ENCODE peak calls at places on chromosome 22, in five cellular contexts. One of them, this sample, is unnamed.

GRCh38 chr22:38032681-38033521 is 24.3 kb upstream of the PICK1 start:
- DNase-seq in M059J: peak
- DNase-seq in stimulated activated CD4-positive, alpha-beta T cell treated with anti-CD3 and anti-CD28 coated beads, Interleukin-12 subunit alpha, Interleukin-12 subunit beta, amount 100 ng/mL, for 4 hours: no peak
- DNase-seq in activated CD4-positive, alpha-beta T cell treated with anti-CD3 and anti-CD28 coated beads, Interleukin-2, amount 50 U/mL, for 4 hours: no peak
- DNase-seq in HT1080: peak
- DNase-seq in this sample: peak

GRCh38 chr22:43153916-43154315 is 2.6 kb downstream of the TSPO start:
- DNase-seq in M059J: no peak
- DNase-seq in stimulated activated CD4-positive, alpha-beta T cell treated with anti-CD3 and anti-CD28 coated beads, Interleukin-12 subunit alpha, Interleukin-12 subunit beta, amount 100 ng/mL, for 4 hours: no peak
- DNase-seq in activated CD4-positive, alpha-beta T cell treated with anti-CD3 and anti-CD28 coated beads, Interleukin-2, amount 50 U/mL, for 4 hours: no peak
- DNase-seq in HT1080: no peak
- DNase-seq in this sample: no peak

GRCh38 chr22:46045459-46046298 is 68.7 kb upstream of the WNT7B start:
- DNase-seq in M059J: peak
- DNase-seq in stimulated activated CD4-positive, alpha-beta T cell treated with anti-CD3 and anti-CD28 coated beads, Interleukin-12 subunit alpha, Interleukin-12 subunit beta, amount 100 ng/mL, for 4 hours: no peak
- DNase-seq in activated CD4-positive, alpha-beta T cell treated with anti-CD3 and anti-CD28 coated beads, Interleukin-2, amount 50 U/mL, for 4 hours: no peak
- DNase-seq in HT1080: no peak
- DNase-seq in this sample: no peak

GRCh38 chr22:34296456-34296855 is 376.2 kb upstream of the LARGE1 start:
- DNase-seq in M059J: no peak
- DNase-seq in stimulated activated CD4-positive, alpha-beta T cell treated with anti-CD3 and anti-CD28 coated beads, Interleukin-12 subunit alpha, Interleukin-12 subunit beta, amount 100 ng/mL, for 4 hours: no peak
- DNase-seq in activated CD4-positive, alpha-beta T cell treated with anti-CD3 and anti-CD28 coated beads, Interleukin-2, amount 50 U/mL, for 4 hours: no peak
- DNase-seq in HT1080: no peak
- DNase-seq in this sample: no peak

GRCh38 chr22:17576475-17576874 is 13.2 kb downstream of the SLC25A18 start:
- DNase-seq in M059J: peak
- DNase-seq in stimulated activated CD4-positive, alpha-beta T cell treated with anti-CD3 and anti-CD28 coated beads, Interleukin-12 subunit alpha, Interleukin-12 subunit beta, amount 100 ng/mL, for 4 hours: no peak
- DNase-seq in activated CD4-positive, alpha-beta T cell treated with anti-CD3 and anti-CD28 coated beads, Interleukin-2, amount 50 U/mL, for 4 hours: no peak
- DNase-seq in HT1080: peak
- DNase-seq in this sample: no peak

GRCh38 chr22:24419480-24419860 is 7.9 kb upstream of the ADORA2A start:
- DNase-seq in M059J: no peak
- DNase-seq in stimulated activated CD4-positive, alpha-beta T cell treated with anti-CD3 and anti-CD28 coated beads, Interleukin-12 subunit alpha, Interleukin-12 subunit beta, amount 100 ng/mL, for 4 hours: no peak
- DNase-seq in activated CD4-positive, alpha-beta T cell treated with anti-CD3 and anti-CD28 coated beads, Interleukin-2, amount 50 U/mL, for 4 hours: no peak
- DNase-seq in HT1080: no peak
- DNase-seq in this sample: no peak

GRCh38 chr22:44098966-44099530 is 74.9 kb downstream of the PARVB start:
- DNase-seq in M059J: no peak
- DNase-seq in stimulated activated CD4-positive, alpha-beta T cell treated with anti-CD3 and anti-CD28 coated beads, Interleukin-12 subunit alpha, Interleukin-12 subunit beta, amount 100 ng/mL, for 4 hours: no peak
- DNase-seq in activated CD4-positive, alpha-beta T cell treated with anti-CD3 and anti-CD28 coated beads, Interleukin-2, amount 50 U/mL, for 4 hours: no peak
- DNase-seq in HT1080: no peak
- DNase-seq in this sample: no peak

GRCh38 chr22:48393041-48393370 is 1434.7 kb downstream of the BRD1 start:
- DNase-seq in M059J: no peak
- DNase-seq in stimulated activated CD4-positive, alpha-beta T cell treated with anti-CD3 and anti-CD28 coated beads, Interleukin-12 subunit alpha, Interleukin-12 subunit beta, amount 100 ng/mL, for 4 hours: no peak
- DNase-seq in activated CD4-positive, alpha-beta T cell treated with anti-CD3 and anti-CD28 coated beads, Interleukin-2, amount 50 U/mL, for 4 hours: no peak
- DNase-seq in HT1080: no peak
- DNase-seq in this sample: no peak

GRCh38 chr22:38741166-38741565 is 14.6 kb downstream of the SUN2 start:
- DNase-seq in M059J: no peak
- DNase-seq in stimulated activated CD4-positive, alpha-beta T cell treated with anti-CD3 and anti-CD28 coated beads, Interleukin-12 subunit alpha, Interleukin-12 subunit beta, amount 100 ng/mL, for 4 hours: no peak
- DNase-seq in activated CD4-positive, alpha-beta T cell treated with anti-CD3 and anti-CD28 coated beads, Interleukin-2, amount 50 U/mL, for 4 hours: no peak
- DNase-seq in HT1080: no peak
- DNase-seq in this sample: no peak

GRCh38 chr22:22934543-22935055 is 47.0 kb downstream of the IGLL5 start:
- DNase-seq in M059J: no peak
- DNase-seq in stimulated activated CD4-positive, alpha-beta T cell treated with anti-CD3 and anti-CD28 coated beads, Interleukin-12 subunit alpha, Interleukin-12 subunit beta, amount 100 ng/mL, for 4 hours: no peak
- DNase-seq in activated CD4-positive, alpha-beta T cell treated with anti-CD3 and anti-CD28 coated beads, Interleukin-2, amount 50 U/mL, for 4 hours: no peak
- DNase-seq in HT1080: no peak
- DNase-seq in this sample: no peak

GRCh38 chr22:45092644-45093043 is 71.1 kb upstream of the NUP50 start:
- DNase-seq in M059J: no peak
- DNase-seq in stimulated activated CD4-positive, alpha-beta T cell treated with anti-CD3 and anti-CD28 coated beads, Interleukin-12 subunit alpha, Interleukin-12 subunit beta, amount 100 ng/mL, for 4 hours: no peak
- DNase-seq in activated CD4-positive, alpha-beta T cell treated with anti-CD3 and anti-CD28 coated beads, Interleukin-2, amount 50 U/mL, for 4 hours: no peak
- DNase-seq in HT1080: no peak
- DNase-seq in this sample: no peak

GRCh38 chr22:20438678-20439492 is 1.3 kb upstream of the SCARF2 start:
- DNase-seq in M059J: peak
- DNase-seq in stimulated activated CD4-positive, alpha-beta T cell treated with anti-CD3 and anti-CD28 coated beads, Interleukin-12 subunit alpha, Interleukin-12 subunit beta, amount 100 ng/mL, for 4 hours: no peak
- DNase-seq in activated CD4-positive, alpha-beta T cell treated with anti-CD3 and anti-CD28 coated beads, Interleukin-2, amount 50 U/mL, for 4 hours: no peak
- DNase-seq in HT1080: no peak
- DNase-seq in this sample: no peak

GRCh38 chr22:49930596-49931412 is 12.4 kb downstream of the CRELD2 start:
- DNase-seq in M059J: peak
- DNase-seq in stimulated activated CD4-positive, alpha-beta T cell treated with anti-CD3 and anti-CD28 coated beads, Interleukin-12 subunit alpha, Interleukin-12 subunit beta, amount 100 ng/mL, for 4 hours: no peak
- DNase-seq in activated CD4-positive, alpha-beta T cell treated with anti-CD3 and anti-CD28 coated beads, Interleukin-2, amount 50 U/mL, for 4 hours: peak
- DNase-seq in HT1080: peak
- DNase-seq in this sample: no peak

GRCh38 chr22:26890870-26891269 is 233.5 kb downstream of the MIAT start:
- DNase-seq in M059J: no peak
- DNase-seq in stimulated activated CD4-positive, alpha-beta T cell treated with anti-CD3 and anti-CD28 coated beads, Interleukin-12 subunit alpha, Interleukin-12 subunit beta, amount 100 ng/mL, for 4 hours: no peak
- DNase-seq in activated CD4-positive, alpha-beta T cell treated with anti-CD3 and anti-CD28 coated beads, Interleukin-2, amount 50 U/mL, for 4 hours: no peak
- DNase-seq in HT1080: no peak
- DNase-seq in this sample: no peak

GRCh38 chr22:17828502-17829080 is 54.3 kb upstream of the BID start:
- DNase-seq in M059J: no peak
- DNase-seq in stimulated activated CD4-positive, alpha-beta T cell treated with anti-CD3 and anti-CD28 coated beads, Interleukin-12 subunit alpha, Interleukin-12 subunit beta, amount 100 ng/mL, for 4 hours: no peak
- DNase-seq in activated CD4-positive, alpha-beta T cell treated with anti-CD3 and anti-CD28 coated beads, Interleukin-2, amount 50 U/mL, for 4 hours: no peak
- DNase-seq in HT1080: no peak
- DNase-seq in this sample: no peak

GRCh38 chr22:23230348-23231068 is 50.2 kb downstream of the BCR start:
- DNase-seq in M059J: no peak
- DNase-seq in stimulated activated CD4-positive, alpha-beta T cell treated with anti-CD3 and anti-CD28 coated beads, Interleukin-12 subunit alpha, Interleukin-12 subunit beta, amount 100 ng/mL, for 4 hours: no peak
- DNase-seq in activated CD4-positive, alpha-beta T cell treated with anti-CD3 and anti-CD28 coated beads, Interleukin-2, amount 50 U/mL, for 4 hours: no peak
- DNase-seq in HT1080: no peak
- DNase-seq in this sample: no peak

GRCh38 chr22:27654536-27655445 is 146.8 kb downstream of the MN1 start:
- DNase-seq in M059J: no peak
- DNase-seq in stimulated activated CD4-positive, alpha-beta T cell treated with anti-CD3 and anti-CD28 coated beads, Interleukin-12 subunit alpha, Interleukin-12 subunit beta, amount 100 ng/mL, for 4 hours: no peak
- DNase-seq in activated CD4-positive, alpha-beta T cell treated with anti-CD3 and anti-CD28 coated beads, Interleukin-2, amount 50 U/mL, for 4 hours: no peak
- DNase-seq in HT1080: no peak
- DNase-seq in this sample: no peak

GRCh38 chr22:42368379-42369249 is 63.6 kb downstream of the NFAM1 start:
- DNase-seq in M059J: no peak
- DNase-seq in stimulated activated CD4-positive, alpha-beta T cell treated with anti-CD3 and anti-CD28 coated beads, Interleukin-12 subunit alpha, Interleukin-12 subunit beta, amount 100 ng/mL, for 4 hours: peak
- DNase-seq in activated CD4-positive, alpha-beta T cell treated with anti-CD3 and anti-CD28 coated beads, Interleukin-2, amount 50 U/mL, for 4 hours: no peak
- DNase-seq in HT1080: no peak
- DNase-seq in this sample: no peak

GRCh38 chr22:48921411-48921903 is 906.2 kb downstream of the BRD1 start:
- DNase-seq in M059J: no peak
- DNase-seq in stimulated activated CD4-positive, alpha-beta T cell treated with anti-CD3 and anti-CD28 coated beads, Interleukin-12 subunit alpha, Interleukin-12 subunit beta, amount 100 ng/mL, for 4 hours: no peak
- DNase-seq in activated CD4-positive, alpha-beta T cell treated with anti-CD3 and anti-CD28 coated beads, Interleukin-2, amount 50 U/mL, for 4 hours: no peak
- DNase-seq in HT1080: no peak
- DNase-seq in this sample: no peak

GRCh38 chr22:29716814-29717213 is 3.0 kb upstream of the CABP7 start:
- DNase-seq in M059J: peak
- DNase-seq in stimulated activated CD4-positive, alpha-beta T cell treated with anti-CD3 and anti-CD28 coated beads, Interleukin-12 subunit alpha, Interleukin-12 subunit beta, amount 100 ng/mL, for 4 hours: no peak
- DNase-seq in activated CD4-positive, alpha-beta T cell treated with anti-CD3 and anti-CD28 coated beads, Interleukin-2, amount 50 U/mL, for 4 hours: no peak
- DNase-seq in HT1080: peak
- DNase-seq in this sample: no peak

GRCh38 chr22:40512426-40513136 is 123.9 kb downstream of the MRTFA start:
- DNase-seq in M059J: peak
- DNase-seq in stimulated activated CD4-positive, alpha-beta T cell treated with anti-CD3 and anti-CD28 coated beads, Interleukin-12 subunit alpha, Interleukin-12 subunit beta, amount 100 ng/mL, for 4 hours: no peak
- DNase-seq in activated CD4-positive, alpha-beta T cell treated with anti-CD3 and anti-CD28 coated beads, Interleukin-2, amount 50 U/mL, for 4 hours: no peak
- DNase-seq in HT1080: peak
- DNase-seq in this sample: peak

GRCh38 chr22:17742528-17742902 is 31.8 kb downstream of the BID start:
- DNase-seq in M059J: peak
- DNase-seq in stimulated activated CD4-positive, alpha-beta T cell treated with anti-CD3 and anti-CD28 coated beads, Interleukin-12 subunit alpha, Interleukin-12 subunit beta, amount 100 ng/mL, for 4 hours: peak
- DNase-seq in activated CD4-positive, alpha-beta T cell treated with anti-CD3 and anti-CD28 coated beads, Interleukin-2, amount 50 U/mL, for 4 hours: peak
- DNase-seq in HT1080: peak
- DNase-seq in this sample: no peak

GRCh38 chr22:31790240-31790639 is 36.4 kb downstream of the DEPDC5 start:
- DNase-seq in M059J: no peak
- DNase-seq in stimulated activated CD4-positive, alpha-beta T cell treated with anti-CD3 and anti-CD28 coated beads, Interleukin-12 subunit alpha, Interleukin-12 subunit beta, amount 100 ng/mL, for 4 hours: no peak
- DNase-seq in activated CD4-positive, alpha-beta T cell treated with anti-CD3 and anti-CD28 coated beads, Interleukin-2, amount 50 U/mL, for 4 hours: no peak
- DNase-seq in HT1080: no peak
- DNase-seq in this sample: no peak

GRCh38 chr22:46593996-46594946 is 25.9 kb upstream of the GRAMD4 start:
- DNase-seq in M059J: no peak
- DNase-seq in stimulated activated CD4-positive, alpha-beta T cell treated with anti-CD3 and anti-CD28 coated beads, Interleukin-12 subunit alpha, Interleukin-12 subunit beta, amount 100 ng/mL, for 4 hours: no peak
- DNase-seq in activated CD4-positive, alpha-beta T cell treated with anti-CD3 and anti-CD28 coated beads, Interleukin-2, amount 50 U/mL, for 4 hours: no peak
- DNase-seq in HT1080: no peak
- DNase-seq in this sample: no peak

GRCh38 chr22:49240472-49240871 is 587.2 kb downstream of the BRD1 start:
- DNase-seq in M059J: no peak
- DNase-seq in stimulated activated CD4-positive, alpha-beta T cell treated with anti-CD3 and anti-CD28 coated beads, Interleukin-12 subunit alpha, Interleukin-12 subunit beta, amount 100 ng/mL, for 4 hours: no peak
- DNase-seq in activated CD4-positive, alpha-beta T cell treated with anti-CD3 and anti-CD28 coated beads, Interleukin-2, amount 50 U/mL, for 4 hours: no peak
- DNase-seq in HT1080: no peak
- DNase-seq in this sample: no peak

GRCh38 chr22:44247923-44248892 is 64.5 kb downstream of the SHISAL1 start:
- DNase-seq in M059J: no peak
- DNase-seq in stimulated activated CD4-positive, alpha-beta T cell treated with anti-CD3 and anti-CD28 coated beads, Interleukin-12 subunit alpha, Interleukin-12 subunit beta, amount 100 ng/mL, for 4 hours: no peak
- DNase-seq in activated CD4-positive, alpha-beta T cell treated with anti-CD3 and anti-CD28 coated beads, Interleukin-2, amount 50 U/mL, for 4 hours: no peak
- DNase-seq in HT1080: no peak
- DNase-seq in this sample: no peak

GRCh38 chr22:22786301-22787115 is 101.1 kb upstream of the IGLL5 start:
- DNase-seq in M059J: no peak
- DNase-seq in stimulated activated CD4-positive, alpha-beta T cell treated with anti-CD3 and anti-CD28 coated beads, Interleukin-12 subunit alpha, Interleukin-12 subunit beta, amount 100 ng/mL, for 4 hours: no peak
- DNase-seq in activated CD4-positive, alpha-beta T cell treated with anti-CD3 and anti-CD28 coated beads, Interleukin-2, amount 50 U/mL, for 4 hours: no peak
- DNase-seq in HT1080: no peak
- DNase-seq in this sample: no peak

GRCh38 chr22:20111689-20112622 is 3.9 kb upstream of the RANBP1 start:
- DNase-seq in M059J: no peak
- DNase-seq in stimulated activated CD4-positive, alpha-beta T cell treated with anti-CD3 and anti-CD28 coated beads, Interleukin-12 subunit alpha, Interleukin-12 subunit beta, amount 100 ng/mL, for 4 hours: no peak
- DNase-seq in activated CD4-positive, alpha-beta T cell treated with anti-CD3 and anti-CD28 coated beads, Interleukin-2, amount 50 U/mL, for 4 hours: no peak
- DNase-seq in HT1080: no peak
- DNase-seq in this sample: no peak

GRCh38 chr22:17829691-17830040 is 55.4 kb upstream of the BID start:
- DNase-seq in M059J: no peak
- DNase-seq in stimulated activated CD4-positive, alpha-beta T cell treated with anti-CD3 and anti-CD28 coated beads, Interleukin-12 subunit alpha, Interleukin-12 subunit beta, amount 100 ng/mL, for 4 hours: no peak
- DNase-seq in activated CD4-positive, alpha-beta T cell treated with anti-CD3 and anti-CD28 coated beads, Interleukin-2, amount 50 U/mL, for 4 hours: no peak
- DNase-seq in HT1080: peak
- DNase-seq in this sample: no peak

GRCh38 chr22:20239063-20239950 is 28.8 kb downstream of the RTN4R start:
- DNase-seq in M059J: no peak
- DNase-seq in stimulated activated CD4-positive, alpha-beta T cell treated with anti-CD3 and anti-CD28 coated beads, Interleukin-12 subunit alpha, Interleukin-12 subunit beta, amount 100 ng/mL, for 4 hours: no peak
- DNase-seq in activated CD4-positive, alpha-beta T cell treated with anti-CD3 and anti-CD28 coated beads, Interleukin-2, amount 50 U/mL, for 4 hours: no peak
- DNase-seq in HT1080: peak
- DNase-seq in this sample: no peak

This sample was measured in DMS 273 treated with DMSO at 0.1 percent for 48 hours.